ENCODE peak calls at places on chromosome 2, in four cellular contexts. Z is H9, E is IMR-90, Y is B cell. O is an unnamed sample.

GRCh38 chr2:3460831-3461544 is 58.3 kb downstream of the ADI1 start:
- DNase-seq in E (no peak), Z (peak), Y (no peak), O (peak)

GRCh38 chr2:106108351-106108750 is 85.8 kb downstream of the UXS1 start:
- DNase-seq in E (peak), Y (no peak), Z (no peak), O (no peak)

GRCh38 chr2:68912732-68913131 is 40.0 kb downstream of the GKN2 start:
- DNase-seq in Y (no peak), Z (no peak), E (no peak), O (no peak)

GRCh38 chr2:177352441-177353070 is 40.0 kb upstream of the AGPS start:
- DNase-seq in Z (no peak), E (no peak), Y (no peak), O (no peak)

GRCh38 chr2:138572318-138572717 is 70.7 kb downstream of the SPOPL start:
- DNase-seq in E (no peak), Y (no peak), Z (no peak), O (no peak)

GRCh38 chr2:233422050-233422639 is 67.9 kb downstream of the DGKD start:
- DNase-seq in E (no peak), Y (peak), Z (no peak), O (no peak)

GRCh38 chr2:181306785-181307184 is 150.4 kb upstream of the ITGA4 start:
- DNase-seq in Z (no peak), Y (no peak), E (peak), O (no peak)

GRCh38 chr2:217890445-217890844 is 112.3 kb downstream of the TNS1 start:
- DNase-seq in E (peak), Z (no peak), Y (no peak), O (peak)

GRCh38 chr2:239445771-239446524 is 45.1 kb upstream of the HDAC4 start:
- DNase-seq in Y (no peak), Z (no peak), E (no peak), O (no peak)

GRCh38 chr2:140256080-140256479 is 1475.9 kb upstream of the NXPH2 start:
- DNase-seq in Z (no peak), E (no peak), Y (no peak), O (no peak)

GRCh38 chr2:233251306-233252116 is at the start of gene ATG16L1:
- DNase-seq in Y (peak), Z (peak), E (peak), O (peak)

GRCh38 chr2:239271471-239272255 is 129.2 kb downstream of the HDAC4 start:
- DNase-seq in Z (no peak), Y (peak), E (no peak), O (peak)

GRCh38 chr2:134677866-134678774 is 40.7 kb downstream of the TMEM163 start:
- DNase-seq in Z (no peak), E (no peak), Y (no peak), O (peak)

GRCh38 chr2:44940053-44940494 is 1.4 kb upstream of the SIX3 start:
- DNase-seq in Y (no peak), E (no peak), Z (no peak), O (peak)

GRCh38 chr2:106638609-106639008 is 151.4 kb downstream of the CD8B2 start:
- DNase-seq in E (no peak), Z (no peak), Y (no peak), O (no peak)

GRCh38 chr2:37080231-37080630 is 3.9 kb downstream of the HEATR5B start:
- DNase-seq in E (peak), Y (no peak), Z (no peak), O (peak)

GRCh38 chr2:38572167-38572566 is 30.6 kb downstream of the HNRNPLL start:
- DNase-seq in Z (no peak), E (peak), Y (no peak), O (no peak)

GRCh38 chr2:237471457-237472186 is 15.4 kb upstream of the MLPH start:
- DNase-seq in E (peak), Y (no peak), Z (peak), O (peak)

GRCh38 chr2:105888625-105889024 is 143.9 kb downstream of the NCK2 start:
- DNase-seq in Z (no peak), E (no peak), Y (no peak), O (no peak)

DNA sequence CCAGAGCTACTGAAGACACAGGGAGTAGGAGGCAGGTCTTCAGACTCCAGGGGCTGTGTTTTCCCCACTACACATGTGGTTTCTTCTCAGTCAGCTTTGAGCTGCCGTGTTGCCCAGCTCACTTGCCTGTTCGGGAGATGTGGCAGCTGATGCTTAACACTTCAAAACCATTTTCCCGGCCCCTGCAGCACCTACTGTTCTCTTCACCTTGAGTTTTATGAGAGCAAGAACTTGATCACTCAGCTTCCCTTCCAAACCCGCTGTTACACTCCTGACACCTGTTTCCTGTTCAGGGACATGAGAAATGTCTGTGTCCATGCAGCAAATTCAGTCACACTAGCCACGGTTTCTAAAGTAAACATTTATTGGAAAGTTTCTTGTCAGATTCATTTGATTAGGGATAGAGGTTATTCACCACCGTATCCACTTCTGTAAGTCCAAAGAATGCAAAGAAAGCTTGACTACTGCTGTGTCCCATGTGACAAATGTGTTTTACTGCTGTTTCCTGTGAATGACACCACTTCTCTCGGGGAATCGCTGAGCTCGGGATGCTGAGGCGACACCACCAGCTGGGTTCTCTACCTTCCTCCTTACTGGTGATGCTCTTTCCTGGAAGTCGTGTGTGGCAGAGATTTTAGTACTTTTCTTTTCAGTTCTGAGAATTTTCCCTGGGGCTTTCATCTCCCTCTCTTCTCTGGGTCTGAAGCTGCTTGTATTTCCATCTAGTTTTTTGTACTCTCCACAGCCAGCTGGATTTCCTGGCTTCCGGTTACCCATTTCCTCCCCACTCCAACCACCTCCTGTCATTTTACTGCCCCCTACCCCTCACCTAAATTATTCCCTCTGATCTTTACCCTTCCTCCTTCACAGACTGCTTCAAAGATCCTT is 91.7 kb downstream of the KLF7 start:
- DNase-seq in Y (no peak), E (peak), Z (no peak), O (no peak)
- TF ChIP-seq CTCF in Y (no peak), E (no peak), Z (peak), O (no peak)

GRCh38 chr2:47002480-47003381 is 87.1 kb upstream of the MCFD2 start:
- DNase-seq in Z (no peak), Y (no peak), E (no peak), O (peak)
- TF ChIP-seq CTCF in Z (no peak), Y (no peak), E (no peak), O (no peak)

GRCh38 chr2:241009601-241010530 is 11.4 kb downstream of the SNED1 start:
- DNase-seq in E (peak), Y (peak), Z (peak), O (peak)
- TF ChIP-seq CTCF in E (no peak), Y (no peak), Z (no peak), O (no peak)

DNA sequence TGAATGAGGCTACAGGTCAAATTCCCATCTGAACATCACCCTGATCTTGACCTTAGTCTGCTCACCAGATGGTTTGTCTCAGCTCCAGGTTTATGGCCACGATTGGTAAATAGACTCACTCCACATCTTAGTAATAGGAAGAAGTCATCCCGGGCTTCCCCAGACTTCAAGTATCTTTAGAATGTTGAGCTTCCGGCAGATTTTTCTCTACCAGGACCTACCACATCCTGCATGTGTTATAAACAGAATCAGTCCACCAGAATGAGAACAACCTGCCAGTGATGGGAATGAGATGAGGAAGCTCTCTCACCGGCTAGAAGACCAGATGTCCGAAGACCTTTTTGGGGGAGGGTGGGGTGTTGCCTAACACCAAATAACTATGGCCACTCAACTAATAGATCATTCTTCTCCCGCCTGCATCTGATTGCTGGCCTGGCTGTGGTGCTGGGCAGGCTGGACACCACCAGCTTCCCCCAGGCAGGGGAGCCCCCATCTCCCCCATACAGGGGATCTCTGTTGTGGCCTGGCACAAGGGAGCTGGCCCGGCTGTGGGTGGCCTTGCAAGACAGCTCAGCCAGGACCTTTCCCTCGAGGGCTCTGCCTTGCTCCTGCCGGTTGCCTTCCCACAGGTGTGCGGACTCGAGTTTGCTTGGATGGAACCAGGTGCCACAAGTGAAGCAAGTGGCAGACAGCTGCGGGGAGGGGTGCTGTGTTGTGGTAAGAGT is 88.5 kb downstream of the SH3RF3 start:
- DNase-seq in Z (no peak), E (peak), Y (no peak), O (no peak)
- TF ChIP-seq CTCF in Z (no peak), E (no peak), Y (no peak), O (no peak)

GRCh38 chr2:211093743-211094303 is 537.4 kb downstream of the CPS1 start:
- DNase-seq in Z (no peak), Y (no peak), E (no peak), O (no peak)
- TF ChIP-seq CTCF in Z (peak), Y (peak), E (peak), O (peak)

DNA sequence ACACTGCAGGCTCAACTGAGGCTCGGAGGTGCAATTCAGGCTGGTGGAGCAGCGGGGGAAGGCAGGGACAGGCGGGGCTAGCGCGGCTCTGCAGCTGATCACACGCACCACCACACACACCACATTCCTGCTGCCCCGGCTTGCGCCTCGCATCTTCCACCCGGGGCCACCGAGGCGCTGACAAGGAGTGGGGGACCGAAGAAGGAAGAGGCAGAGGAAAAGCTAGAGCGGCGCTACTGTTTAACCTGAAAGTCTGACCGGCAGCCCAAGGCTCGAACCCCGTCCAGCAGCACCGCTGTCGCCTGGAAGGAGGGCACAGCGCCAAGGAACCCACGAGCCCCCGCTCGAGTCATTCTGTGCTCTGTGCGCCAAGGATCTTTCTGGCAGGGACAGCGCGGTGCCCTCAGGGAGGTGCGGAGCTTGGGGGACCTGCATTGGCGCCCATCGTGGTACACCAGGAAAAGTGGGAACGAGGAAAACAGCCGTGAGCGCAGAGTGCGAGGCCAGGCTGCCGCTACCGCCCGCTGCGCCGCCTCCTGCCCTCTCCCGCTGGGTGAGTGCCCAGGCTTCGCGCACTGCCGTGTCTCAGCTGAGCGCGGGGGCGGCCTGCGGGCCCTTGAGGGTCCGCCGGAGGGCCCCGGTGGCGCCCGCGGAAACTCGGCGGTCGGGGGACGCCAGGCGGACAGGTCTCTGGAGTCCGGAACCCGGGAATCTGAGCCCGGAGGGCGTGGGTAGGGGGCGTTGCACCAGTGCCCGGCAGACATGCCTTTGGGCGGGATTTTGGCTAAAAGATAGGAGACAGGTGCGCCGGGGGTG is 865 bp upstream of the KCNJ3 start:
- DNase-seq in Z (peak), E (no peak), Y (no peak), O (no peak)
- TF ChIP-seq CTCF in Z (no peak), E (no peak), Y (no peak), O (no peak)

DNA sequence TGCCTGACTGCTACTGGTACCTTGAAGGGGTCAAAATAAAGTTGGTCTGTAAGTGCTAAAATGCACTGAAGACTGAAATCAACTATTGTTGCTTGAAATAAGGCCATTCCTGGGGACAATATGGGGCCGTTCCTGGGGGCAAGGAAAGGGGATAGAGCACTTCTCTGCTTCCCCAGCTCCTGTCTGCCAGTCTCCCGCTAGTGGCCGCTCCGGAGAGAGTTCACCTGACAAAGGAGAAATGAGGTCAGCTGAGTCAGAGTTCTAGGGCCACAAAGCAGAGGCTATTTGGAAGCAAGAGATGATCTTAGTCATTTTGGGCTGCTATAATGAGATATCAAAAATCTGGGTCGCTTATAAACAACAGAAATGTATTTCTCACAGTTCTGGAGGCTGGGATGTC is 345.9 kb downstream of the TSN start:
- DNase-seq in E (no peak), Z (peak), Y (no peak), O (no peak)
- TF ChIP-seq CTCF in E (no peak), Z (peak), Y (no peak), O (no peak)

GRCh38 chr2:97701851-97702465 is 11.4 kb upstream of the ZAP70 start:
- DNase-seq in Z (peak), E (no peak), Y (no peak), O (peak)

GRCh38 chr2:97701186-97701585 is 12.2 kb upstream of the ZAP70 start:
- DNase-seq in E (no peak), Z (peak), Y (no peak), O (no peak)

GRCh38 chr2:97698530-97698929 is 14.8 kb upstream of the ZAP70 start:
- DNase-seq in Z (peak), Y (no peak), E (no peak), O (no peak)

GRCh38 chr2:97697252-97698235 is 15.8 kb upstream of the ZAP70 start:
- DNase-seq in E (peak), Y (peak), Z (peak), O (peak)

DNA sequence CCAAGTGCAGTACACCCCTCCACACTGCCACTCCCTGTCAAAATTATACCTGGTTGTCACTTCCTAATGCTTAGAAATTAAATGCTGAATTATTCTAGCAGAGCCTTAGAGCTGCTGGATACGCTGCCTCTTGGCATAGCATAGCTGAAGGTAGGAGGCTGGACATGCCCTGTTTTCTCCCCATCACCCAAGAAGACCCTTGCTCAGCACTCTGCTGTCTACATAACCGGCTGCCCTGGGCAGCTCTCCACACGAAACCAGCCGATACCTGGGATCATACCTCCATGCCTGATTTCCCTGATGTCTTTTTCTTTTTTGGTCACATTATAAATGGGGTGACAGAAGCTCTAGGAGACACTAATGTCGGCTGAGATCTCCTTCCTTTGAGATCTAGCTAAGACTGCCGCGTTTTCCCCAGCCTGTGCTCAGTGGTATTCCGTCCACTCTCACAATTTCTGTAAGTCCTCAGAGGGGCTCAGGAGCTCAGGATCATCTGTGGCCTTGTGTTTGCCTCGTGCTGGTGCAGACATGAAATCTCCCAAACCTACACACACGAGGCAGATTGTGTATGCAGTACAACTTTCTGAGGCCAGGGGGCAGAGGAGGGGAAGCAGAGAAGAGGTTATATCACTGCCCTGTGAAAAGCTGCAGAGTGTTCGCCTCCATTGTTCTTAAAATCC is 13.5 kb upstream of the ZAP70 start:
- DNase-seq in E (peak), Y (peak), Z (peak), O (peak)
- TF ChIP-seq CTCF in E (peak), Y (peak), Z (peak), O (peak)